ENCODE peak calls at places on chromosomes 3 and 15, in six cellular contexts. One of them, this sample, is unnamed.

GRCh38 chr3:50850639-50851511 is 176.1 kb downstream of the DOCK3 start:
- DNase-seq in activated naive CD8-positive, alpha-beta T cell treated with anti-CD3 and anti-CD28 coated beads, Interleukin-2, amount 50 U/mL, for 16 hours: no peak
- DNase-seq in AG09309: no peak
- DNase-seq in HFFc6: no peak
- DNase-seq in HTR-8/SVneo: no peak
- DNase-seq in stromal cell of bone marrow: no peak
- DNase-seq in this sample: no peak

GRCh38 chr15:65026756-65027155 is 2.7 kb downstream of the MTFMT start:
- DNase-seq in AG09309: no peak
- DNase-seq in HTR-8/SVneo: no peak
- DNase-seq in activated naive CD8-positive, alpha-beta T cell treated with anti-CD3 and anti-CD28 coated beads, Interleukin-2, amount 50 U/mL, for 16 hours: no peak
- DNase-seq in stromal cell of bone marrow: no peak
- DNase-seq in HFFc6: no peak
- DNase-seq in this sample: no peak

GRCh38 chr15:52331490-52332240 is 36.1 kb upstream of the MYO5C start:
- DNase-seq in HFFc6: peak
- DNase-seq in HTR-8/SVneo: peak
- DNase-seq in AG09309: no peak
- DNase-seq in stromal cell of bone marrow: peak
- DNase-seq in activated naive CD8-positive, alpha-beta T cell treated with anti-CD3 and anti-CD28 coated beads, Interleukin-2, amount 50 U/mL, for 16 hours: no peak
- DNase-seq in this sample: no peak

GRCh38 chr15:65371976-65372786 is 5.6 kb downstream of the IGDCC3 start:
- DNase-seq in stromal cell of bone marrow: no peak
- DNase-seq in HTR-8/SVneo: no peak
- DNase-seq in AG09309: no peak
- DNase-seq in HFFc6: no peak
- DNase-seq in activated naive CD8-positive, alpha-beta T cell treated with anti-CD3 and anti-CD28 coated beads, Interleukin-2, amount 50 U/mL, for 16 hours: no peak
- DNase-seq in this sample: no peak

GRCh38 chr15:87735536-87735935 is 521.0 kb downstream of the NTRK3 start:
- DNase-seq in HFFc6: no peak
- DNase-seq in activated naive CD8-positive, alpha-beta T cell treated with anti-CD3 and anti-CD28 coated beads, Interleukin-2, amount 50 U/mL, for 16 hours: no peak
- DNase-seq in AG09309: no peak
- DNase-seq in HTR-8/SVneo: no peak
- DNase-seq in stromal cell of bone marrow: no peak
- DNase-seq in this sample: no peak

GRCh38 chr3:87173071-87173470 is 54.0 kb upstream of the CHMP2B start:
- DNase-seq in AG09309: no peak
- DNase-seq in HTR-8/SVneo: no peak
- DNase-seq in HFFc6: peak
- DNase-seq in stromal cell of bone marrow: no peak
- DNase-seq in activated naive CD8-positive, alpha-beta T cell treated with anti-CD3 and anti-CD28 coated beads, Interleukin-2, amount 50 U/mL, for 16 hours: no peak
- DNase-seq in this sample: no peak

GRCh38 chr3:197021231-197021630 is 8.4 kb downstream of the MELTF start:
- DNase-seq in AG09309: no peak
- DNase-seq in HTR-8/SVneo: no peak
- DNase-seq in stromal cell of bone marrow: no peak
- DNase-seq in HFFc6: no peak
- DNase-seq in activated naive CD8-positive, alpha-beta T cell treated with anti-CD3 and anti-CD28 coated beads, Interleukin-2, amount 50 U/mL, for 16 hours: no peak
- DNase-seq in this sample: no peak

GRCh38 chr3:46544771-46545503 is 21.2 kb downstream of the LRRC2 start:
- DNase-seq in HTR-8/SVneo: no peak
- DNase-seq in activated naive CD8-positive, alpha-beta T cell treated with anti-CD3 and anti-CD28 coated beads, Interleukin-2, amount 50 U/mL, for 16 hours: no peak
- DNase-seq in AG09309: no peak
- DNase-seq in HFFc6: no peak
- DNase-seq in stromal cell of bone marrow: no peak
- DNase-seq in this sample: no peak

GRCh38 chr3:133547432-133548041 is 25.9 kb upstream of the CDV3 start:
- DNase-seq in stromal cell of bone marrow: no peak
- DNase-seq in activated naive CD8-positive, alpha-beta T cell treated with anti-CD3 and anti-CD28 coated beads, Interleukin-2, amount 50 U/mL, for 16 hours: no peak
- DNase-seq in HTR-8/SVneo: no peak
- DNase-seq in HFFc6: peak
- DNase-seq in AG09309: peak
- DNase-seq in this sample: no peak

GRCh38 chr3:40623567-40623966 is 98.8 kb downstream of the ZNF621 start:
- DNase-seq in HFFc6: no peak
- DNase-seq in activated naive CD8-positive, alpha-beta T cell treated with anti-CD3 and anti-CD28 coated beads, Interleukin-2, amount 50 U/mL, for 16 hours: no peak
- DNase-seq in HTR-8/SVneo: no peak
- DNase-seq in AG09309: no peak
- DNase-seq in stromal cell of bone marrow: peak
- DNase-seq in this sample: no peak

GRCh38 chr15:55253580-55253979 is 36.0 kb downstream of the RAB27A start:
- DNase-seq in HTR-8/SVneo: no peak
- DNase-seq in activated naive CD8-positive, alpha-beta T cell treated with anti-CD3 and anti-CD28 coated beads, Interleukin-2, amount 50 U/mL, for 16 hours: no peak
- DNase-seq in AG09309: peak
- DNase-seq in stromal cell of bone marrow: peak
- DNase-seq in HFFc6: peak
- DNase-seq in this sample: peak

GRCh38 chr15:73763893-73764292 is 10.7 kb upstream of the INSYN1 start:
- DNase-seq in activated naive CD8-positive, alpha-beta T cell treated with anti-CD3 and anti-CD28 coated beads, Interleukin-2, amount 50 U/mL, for 16 hours: no peak
- DNase-seq in stromal cell of bone marrow: no peak
- DNase-seq in HTR-8/SVneo: no peak
- DNase-seq in AG09309: no peak
- DNase-seq in HFFc6: no peak
- DNase-seq in this sample: no peak

This sample was measured in retinal pigment epithelial cell.